ENCODE peak calls at places on chromosomes 2 and 18, in nine cellular contexts. D is CD4-positive, alpha-beta T cell; T is nephron progenitor cell; G is RWPE1; Z is HFF-Myc; J is epithelial cell of esophagus; S is stomach; W is fibroblast of the aortic adventitia; U is mucosa of descending colon. R is an unnamed sample.

GRCh38 chr2:200705305-200705985 is 106.3 kb upstream of the BZW1 start:
- DNase-seq in S (no peak), J (peak), D (no peak), G (no peak), Z (no peak), T (peak), U (no peak), W (peak), R (peak)

GRCh38 chr2:62654423-62654791 is 51.1 kb upstream of the EHBP1 start:
- DNase-seq in Z (no peak), W (no peak), J (peak), G (peak), S (no peak), D (no peak), U (no peak), T (no peak), R (no peak)

GRCh38 chr2:230665263-230665691 is 47.4 kb upstream of the CAB39 start:
- DNase-seq in J (no peak), W (no peak), D (no peak), T (no peak), Z (no peak), U (no peak), G (no peak), S (no peak), R (no peak)

GRCh38 chr18:7870855-7871254 is 303.7 kb downstream of the PTPRM start:
- DNase-seq in S (no peak), W (peak), G (no peak), Z (peak), T (no peak), J (peak), U (no peak), D (no peak), R (peak)

GRCh38 chr2:173075781-173076556 is at the start of gene MAP3K20:
- DNase-seq in Z (no peak), U (peak), G (peak), D (peak), S (peak), J (peak), W (peak), T (peak), R (peak)

GRCh38 chr2:104344985-104345384 is 508.9 kb upstream of the POU3F3 start:
- DNase-seq in G (no peak), J (no peak), T (no peak), S (no peak), U (no peak), W (no peak), Z (no peak), D (no peak), R (no peak)

GRCh38 chr2:58289029-58289428 is 47.9 kb upstream of the FANCL start:
- DNase-seq in D (no peak), T (no peak), G (peak), J (peak), W (no peak), U (no peak), Z (no peak), S (no peak), R (no peak)

GRCh38 chr2:8581048-8581561 is 100.8 kb upstream of the ID2 start:
- DNase-seq in Z (no peak), D (no peak), G (no peak), T (no peak), S (peak), J (no peak), U (peak), W (no peak), R (no peak)

GRCh38 chr18:12839057-12839525 is 44.9 kb downstream of the PTPN2 start:
- DNase-seq in T (no peak), U (no peak), D (no peak), J (peak), W (no peak), S (no peak), G (peak), Z (no peak), R (no peak)

GRCh38 chr2:197168705-197169104 is 141.9 kb downstream of the ANKRD44 start:
- DNase-seq in U (peak), D (peak), J (peak), Z (no peak), W (peak), G (no peak), S (peak), T (peak), R (peak)

GRCh38 chr2:71721362-71721665 is 268.0 kb downstream of the DYSF start:
- DNase-seq in Z (no peak), D (no peak), T (no peak), J (no peak), U (no peak), S (no peak), G (no peak), W (peak), R (peak)

GRCh38 chr2:105775809-105776559 is 31.3 kb downstream of the NCK2 start:
- DNase-seq in G (no peak), J (no peak), Z (peak), D (peak), S (no peak), T (no peak), U (no peak), W (no peak), R (no peak)

GRCh38 chr2:214801068-214801467 is 8.4 kb downstream of the BARD1 start:
- DNase-seq in U (no peak), W (no peak), T (no peak), G (no peak), Z (no peak), J (peak), D (no peak), S (no peak), R (no peak)

GRCh38 chr2:226994775-226995174 is 158.9 kb downstream of the RHBDD1 start:
- DNase-seq in W (no peak), U (no peak), G (no peak), Z (no peak), D (no peak), J (no peak), S (no peak), T (no peak), R (no peak)

GRCh38 chr2:168583710-168584521 is 127.8 kb downstream of the CERS6 start:
- DNase-seq in G (peak), U (no peak), S (no peak), W (peak), Z (no peak), T (no peak), J (peak), D (no peak), R (peak)

GRCh38 chr2:11500702-11501303 is 33.0 kb upstream of the GREB1 start:
- DNase-seq in Z (no peak), J (no peak), U (no peak), W (no peak), G (no peak), D (no peak), T (no peak), S (no peak), R (no peak)

GRCh38 chr2:26382534-26382933 is 19.2 kb upstream of the DRC1 start:
- DNase-seq in Z (no peak), U (no peak), J (no peak), S (no peak), T (no peak), W (no peak), D (no peak), G (no peak), R (no peak)

DNA sequence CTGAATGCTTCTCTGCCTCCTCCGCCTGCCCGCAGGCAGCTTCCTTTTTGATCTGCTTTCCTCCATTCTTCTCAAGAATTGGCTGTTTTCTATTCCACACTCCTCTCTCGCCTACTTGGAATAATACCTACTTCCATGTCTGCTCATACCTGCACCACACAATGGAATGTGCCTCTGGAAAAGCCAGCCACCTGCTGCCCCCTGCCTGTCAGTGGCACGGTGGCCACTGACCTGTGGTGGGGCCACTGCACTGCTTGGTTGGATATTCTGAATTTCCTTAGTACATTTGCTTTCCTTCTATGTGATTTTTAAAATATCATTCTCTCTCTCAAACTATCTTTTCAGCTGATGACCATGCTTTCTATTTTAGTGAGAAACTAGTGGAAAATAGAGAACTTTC is 406.9 kb downstream of the DCDC2C start:
- DNase-seq in T (no peak), S (no peak), U (no peak), W (no peak), D (no peak), J (no peak), G (no peak), Z (no peak), R (no peak)
- TF ChIP-seq CTCF in T (no peak), S (no peak), U (no peak), W (no peak), D (no peak), J (no peak), G (no peak), Z (no peak), R (no peak)

DNA sequence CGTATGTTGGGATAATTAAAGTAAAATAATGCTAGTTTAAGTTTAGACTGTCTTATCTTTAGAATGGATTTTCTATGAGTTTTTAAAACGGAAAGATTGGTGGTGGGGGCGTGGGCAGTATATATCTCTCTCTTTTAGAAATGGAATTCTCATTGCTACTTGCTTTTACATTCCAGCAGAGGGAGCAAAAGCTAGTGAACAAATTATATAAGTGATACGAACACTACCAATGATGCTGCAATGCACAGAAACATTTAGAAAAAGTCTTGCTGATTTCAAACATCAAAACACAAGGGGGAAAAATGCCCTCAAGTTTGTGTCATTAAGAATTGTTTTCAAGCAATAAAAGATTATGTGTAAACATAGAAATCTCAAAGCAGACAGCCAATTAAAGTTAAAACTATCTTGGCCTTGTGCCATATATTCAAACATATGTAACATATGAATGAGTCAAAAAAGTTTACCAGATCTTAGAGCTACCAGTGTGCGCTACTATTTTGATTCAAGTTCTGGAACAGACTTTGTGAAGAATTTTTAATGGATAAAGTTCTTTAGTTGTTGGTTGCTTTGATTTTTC is 296.3 kb upstream of the KCNJ3 start:
- DNase-seq in U (no peak), G (peak), S (no peak), T (no peak), W (peak), D (no peak), Z (no peak), J (peak), R (peak)
- TF ChIP-seq CTCF in U (no peak), G (peak), S (peak), T (peak), W (peak), D (no peak), Z (no peak), J (peak), R (peak)

GRCh38 chr2:170369228-170369627 is 191.3 kb downstream of the MYO3B start:
- DNase-seq in Z (no peak), W (no peak), D (no peak), S (no peak), T (no peak), G (no peak), J (no peak), U (no peak), R (no peak)

GRCh38 chr2:170368370-170368769 is 190.4 kb downstream of the MYO3B start:
- DNase-seq in W (no peak), J (no peak), T (no peak), Z (no peak), U (no peak), G (no peak), D (no peak), S (no peak), R (no peak)

GRCh38 chr2:170365686-170366085 is 187.7 kb downstream of the MYO3B start:
- DNase-seq in G (no peak), W (no peak), D (no peak), U (no peak), Z (no peak), S (no peak), J (no peak), T (no peak), R (no peak)

GRCh38 chr2:170371231-170371630 is 193.3 kb downstream of the MYO3B start:
- DNase-seq in G (no peak), Z (no peak), S (no peak), U (no peak), J (no peak), D (no peak), T (no peak), W (no peak), R (no peak)

DNA sequence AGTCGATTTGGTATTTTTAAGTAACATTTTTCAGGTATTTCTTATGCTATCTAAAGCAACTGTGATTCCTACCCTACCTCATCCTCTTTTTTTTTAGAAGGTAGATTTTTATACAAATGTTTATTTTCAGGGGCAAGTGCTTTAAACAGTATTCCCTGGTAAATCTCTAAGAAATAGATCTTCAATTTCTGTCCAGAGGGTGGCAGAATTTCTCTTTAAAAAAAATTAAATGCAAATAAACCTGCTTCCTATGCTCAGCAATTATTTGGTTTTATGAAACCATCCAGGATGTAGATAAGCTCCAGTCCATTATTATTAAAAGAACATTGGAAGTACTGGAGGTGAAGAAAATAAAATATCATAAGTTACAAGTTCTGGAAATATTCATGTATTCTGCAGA is 191.9 kb downstream of the MYO3B start:
- DNase-seq in T (no peak), S (no peak), J (peak), Z (no peak), W (peak), U (no peak), D (no peak), G (peak), R (peak)
- TF ChIP-seq CTCF in T (peak), S (peak), J (no peak), Z (no peak), W (peak), U (no peak), D (peak), G (peak), R (peak)

GRCh38 chr2:3396920-3397559 is 17.5 kb downstream of the TRAPPC12 start:
- DNase-seq in U (no peak), J (no peak), Z (no peak), G (no peak), S (no peak), D (no peak), T (no peak), W (no peak), R (no peak)

GRCh38 chr2:3399403-3399802 is 19.9 kb downstream of the TRAPPC12 start:
- DNase-seq in W (no peak), D (no peak), J (no peak), U (no peak), Z (no peak), T (no peak), G (no peak), S (no peak), R (no peak)

GRCh38 chr2:3399829-3400228 is 20.3 kb downstream of the TRAPPC12 start:
- DNase-seq in W (no peak), S (no peak), G (no peak), J (no peak), U (no peak), Z (no peak), T (no peak), D (no peak), R (no peak)

GRCh38 chr2:3403587-3404334 is 24.3 kb downstream of the TRAPPC12 start:
- DNase-seq in U (no peak), J (no peak), T (no peak), D (no peak), S (no peak), Z (no peak), G (no peak), W (no peak), R (no peak)

DNA sequence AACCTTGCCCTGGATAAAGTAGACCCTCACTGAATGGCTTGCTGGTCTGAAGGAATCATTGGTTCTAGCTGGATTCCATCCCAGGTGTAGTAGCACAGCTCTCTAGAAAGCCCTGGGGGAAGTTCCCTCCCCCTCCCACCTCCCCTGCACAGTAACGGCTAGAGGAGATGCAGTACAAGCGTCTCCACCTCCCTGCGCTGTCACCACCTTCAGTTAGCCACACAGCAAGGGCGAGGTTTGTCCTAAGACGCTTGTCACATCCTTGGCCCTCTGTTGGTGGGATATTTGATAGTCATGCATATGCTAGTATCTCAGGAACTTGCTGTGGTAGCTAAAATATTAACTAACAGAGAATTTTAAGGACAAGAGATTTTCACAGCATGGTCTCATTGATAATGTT is 19.3 kb downstream of the TRAPPC12 start:
- DNase-seq in W (no peak), S (no peak), T (no peak), J (no peak), G (no peak), U (no peak), Z (no peak), D (no peak), R (no peak)
- TF ChIP-seq CTCF in W (no peak), S (no peak), T (no peak), J (no peak), G (no peak), U (no peak), Z (no peak), D (no peak), R (peak)

DNA sequence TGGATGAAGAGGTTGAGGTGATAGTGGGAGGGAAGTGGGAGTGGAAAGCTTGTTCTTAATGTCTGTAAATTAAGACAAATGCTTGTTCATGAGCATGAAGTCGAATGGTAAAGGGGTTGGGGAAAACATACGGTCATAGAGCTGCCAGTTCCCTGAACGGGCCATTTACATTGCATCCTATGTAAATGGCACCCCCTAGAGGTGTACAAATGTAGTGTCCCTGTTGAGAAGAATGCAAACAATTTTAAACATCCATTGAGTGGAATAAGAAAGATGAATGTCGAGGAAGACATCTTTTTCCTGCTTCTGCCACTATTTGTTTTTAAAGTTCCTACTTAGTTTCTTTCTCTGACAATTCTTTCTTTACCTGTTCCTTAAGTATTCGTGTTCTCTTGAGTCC is 155.7 kb downstream of the RDH14 start:
- DNase-seq in T (no peak), W (no peak), D (no peak), U (no peak), Z (no peak), J (peak), S (no peak), G (no peak), R (no peak)
- TF ChIP-seq CTCF in T (peak), W (peak), D (no peak), U (no peak), Z (peak), J (peak), S (no peak), G (no peak), R (peak)